ENCODE peak calls at places on chromosomes 1 and 21, in five cellular contexts. One of them, this sample, is unnamed.

GRCh38 chr1:184386271-184387068 is at the start of gene C1orf21:
- DNase-seq in right lobe of liver: peak; percentile 92
- DNase-seq in stomach: peak; percentile 86
- DNase-seq in osteoblast: peak; percentile 98
- DNase-seq in adrenal gland: peak; percentile 92
- DNase-seq in this sample: peak; percentile 39

GRCh38 chr1:159152031-159152430 is 19.4 kb upstream of the CADM3 start:
- DNase-seq in right lobe of liver: no peak
- DNase-seq in stomach: no peak
- DNase-seq in osteoblast: no peak
- DNase-seq in adrenal gland: no peak
- DNase-seq in this sample: no peak

GRCh38 chr1:228314658-228315483 is 91.8 kb downstream of the TRIM11 start:
- DNase-seq in right lobe of liver: peak; percentile 53
- DNase-seq in stomach: peak; percentile 21
- DNase-seq in osteoblast: peak; percentile 48
- DNase-seq in adrenal gland: no peak
- DNase-seq in this sample: peak; percentile 46

GRCh38 chr1:6547301-6547700 is 7.0 kb downstream of the NOL9 start:
- DNase-seq in right lobe of liver: no peak
- DNase-seq in stomach: no peak
- DNase-seq in osteoblast: peak; percentile 71
- DNase-seq in adrenal gland: no peak
- DNase-seq in this sample: no peak

GRCh38 chr1:203263496-203263895 is 34.0 kb upstream of the CHIT1 start:
- DNase-seq in right lobe of liver: no peak
- DNase-seq in stomach: no peak
- DNase-seq in osteoblast: no peak
- DNase-seq in adrenal gland: no peak
- DNase-seq in this sample: no peak

GRCh38 chr1:199403421-199404116 is 623.9 kb upstream of the NR5A2 start:
- DNase-seq in right lobe of liver: no peak
- DNase-seq in stomach: no peak
- DNase-seq in osteoblast: no peak
- DNase-seq in adrenal gland: no peak
- DNase-seq in this sample: no peak

GRCh38 chr1:186985889-186986491 is 157.2 kb downstream of the PLA2G4A start:
- DNase-seq in right lobe of liver: no peak
- DNase-seq in stomach: no peak
- DNase-seq in osteoblast: no peak
- DNase-seq in adrenal gland: no peak
- DNase-seq in this sample: no peak

GRCh38 chr1:220198186-220199005 is 73.9 kb downstream of the RAB3GAP2 start:
- DNase-seq in right lobe of liver: no peak
- DNase-seq in stomach: no peak
- DNase-seq in osteoblast: no peak
- DNase-seq in adrenal gland: no peak
- DNase-seq in this sample: no peak

GRCh38 chr1:221887091-221887746 is 145.3 kb upstream of the DUSP10 start:
- DNase-seq in right lobe of liver: peak; percentile 83
- DNase-seq in stomach: peak; percentile 51
- DNase-seq in osteoblast: peak; percentile 84
- DNase-seq in adrenal gland: peak; percentile 90
- DNase-seq in this sample: no peak

GRCh38 chr1:41907446-41907845 is 11.3 kb downstream of the HIVEP3 start:
- DNase-seq in right lobe of liver: no peak
- DNase-seq in stomach: no peak
- DNase-seq in osteoblast: no peak
- DNase-seq in adrenal gland: no peak
- DNase-seq in this sample: no peak

GRCh38 chr21:37006521-37007291 is at the start of gene RIPPLY3:
- DNase-seq in right lobe of liver: no peak
- DNase-seq in stomach: no peak
- DNase-seq in osteoblast: peak; percentile 81
- DNase-seq in adrenal gland: no peak
- DNase-seq in this sample: peak; percentile 51

GRCh38 chr1:208280184-208280583 is 36.0 kb upstream of the PLXNA2 start:
- DNase-seq in right lobe of liver: no peak
- DNase-seq in stomach: no peak
- DNase-seq in osteoblast: peak; percentile 60
- DNase-seq in adrenal gland: no peak
- DNase-seq in this sample: no peak

GRCh38 chr21:45546636-45547203 is 4.5 kb upstream of the SLC19A1 start:
- DNase-seq in right lobe of liver: no peak
- DNase-seq in stomach: no peak
- DNase-seq in osteoblast: peak; percentile 79
- DNase-seq in adrenal gland: peak; percentile 41
- DNase-seq in this sample: peak; percentile 25

GRCh38 chr1:226903819-226904710 is 33.6 kb downstream of the PSEN2 start:
- DNase-seq in right lobe of liver: no peak
- DNase-seq in stomach: no peak
- DNase-seq in osteoblast: no peak
- DNase-seq in adrenal gland: peak; percentile 71
- DNase-seq in this sample: no peak

DNA sequence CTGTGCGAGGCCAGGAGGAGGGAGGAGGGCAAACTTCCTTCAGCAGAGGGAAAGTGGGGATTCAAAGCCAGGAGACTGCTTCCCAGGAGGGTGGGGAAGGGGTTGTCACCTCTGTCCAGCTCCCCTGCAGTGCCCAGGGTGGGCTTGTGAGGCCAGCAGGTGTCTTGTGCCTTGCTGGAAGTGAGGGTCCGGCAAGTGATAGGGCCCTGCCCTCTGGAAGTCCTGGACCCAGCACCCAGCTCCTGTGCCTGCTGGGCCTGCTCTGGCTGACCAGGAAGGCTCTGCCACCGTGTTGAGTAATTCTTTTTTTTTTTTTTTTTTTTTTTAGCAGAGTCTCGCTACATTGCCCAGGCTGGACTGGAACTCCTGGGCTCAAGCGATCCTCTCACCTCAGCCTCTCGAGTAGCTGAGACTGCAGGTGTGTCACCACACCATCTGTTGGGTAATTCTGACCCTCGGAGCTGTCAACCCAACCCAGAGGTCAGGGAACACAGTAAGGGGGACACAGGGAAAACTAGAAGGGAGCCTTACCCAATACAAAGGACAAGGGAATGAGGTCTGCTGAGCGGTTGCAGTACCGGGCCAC is 1.0 kb downstream of the BEST4 start:
- DNase-seq in right lobe of liver: no peak
- DNase-seq in stomach: no peak
- DNase-seq in osteoblast: peak; percentile 45
- DNase-seq in adrenal gland: no peak
- DNase-seq in this sample: no peak
- H3K4me3 ChIP-seq in right lobe of liver: no peak overlapping the region
- H3K4me3 ChIP-seq in stomach: peak overlapping the region; percentile 51
- H3K4me3 ChIP-seq in osteoblast: no peak overlapping the region
- H3K4me3 ChIP-seq in adrenal gland: no peak overlapping the region
- H3K4me3 ChIP-seq in this sample: no peak overlapping the region

GRCh38 chr1:40783001-40783905 is at the start of gene KCNQ4:
- DNase-seq in right lobe of liver: peak; percentile 61
- DNase-seq in stomach: peak; percentile 77
- DNase-seq in osteoblast: peak; percentile 90
- DNase-seq in adrenal gland: peak; percentile 58
- DNase-seq in this sample: peak; percentile 71
- TF ChIP-seq CTCF in right lobe of liver: no peak
- TF ChIP-seq CTCF in stomach: no peak
- TF ChIP-seq CTCF in osteoblast: no peak
- TF ChIP-seq CTCF in adrenal gland: no peak
- TF ChIP-seq CTCF in this sample: no peak

GRCh38 chr1:16231331-16232315 is 5.4 kb downstream of the CPLANE2 start:
- DNase-seq in right lobe of liver: peak; percentile 43
- DNase-seq in stomach: no peak
- DNase-seq in osteoblast: peak; percentile 66
- DNase-seq in adrenal gland: no peak
- DNase-seq in this sample: no peak
- H3K27ac ChIP-seq in right lobe of liver: no peak overlapping the region
- H3K27ac ChIP-seq in stomach: no peak overlapping the region
- H3K27ac ChIP-seq in osteoblast: no peak overlapping the region
- H3K27ac ChIP-seq in adrenal gland: no peak overlapping the region
- H3K27ac ChIP-seq in this sample: no peak overlapping the region

DNA sequence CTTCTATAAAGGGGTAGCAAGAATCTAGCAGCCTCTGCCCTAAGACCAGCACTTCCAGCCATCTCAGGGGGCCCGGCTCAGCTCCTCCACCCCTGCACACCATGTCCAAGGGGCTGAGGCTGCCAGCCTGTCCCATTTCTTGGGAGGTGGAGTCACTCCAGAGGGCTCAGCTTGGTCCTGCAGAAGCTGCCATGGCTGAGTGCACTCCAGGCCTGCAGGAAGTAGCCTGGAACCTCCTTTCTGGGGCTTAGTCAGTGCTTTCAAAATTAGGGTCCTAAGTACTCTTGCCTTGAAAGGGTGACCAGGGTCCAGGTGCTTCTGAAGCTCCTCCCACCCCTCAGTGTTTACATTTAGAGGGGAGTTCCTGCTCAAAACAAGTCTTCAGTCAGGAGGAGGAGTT is 128.3 kb upstream of the VAMP3 start:
- DNase-seq in right lobe of liver: no peak
- DNase-seq in stomach: no peak
- DNase-seq in osteoblast: no peak
- DNase-seq in adrenal gland: no peak
- DNase-seq in this sample: no peak
- H3K4me3 ChIP-seq in right lobe of liver: no peak overlapping the region
- H3K4me3 ChIP-seq in stomach: no peak overlapping the region
- H3K4me3 ChIP-seq in osteoblast: no peak overlapping the region
- H3K4me3 ChIP-seq in adrenal gland: no peak overlapping the region
- H3K4me3 ChIP-seq in this sample: no peak overlapping the region

GRCh38 chr1:9246841-9247785 is 12.5 kb downstream of the H6PD start:
- DNase-seq in right lobe of liver: no peak
- DNase-seq in stomach: no peak
- DNase-seq in osteoblast: peak; percentile 51
- DNase-seq in adrenal gland: no peak
- DNase-seq in this sample: no peak
- TF ChIP-seq CTCF in right lobe of liver: no peak
- TF ChIP-seq CTCF in stomach: no peak
- TF ChIP-seq CTCF in osteoblast: no peak
- TF ChIP-seq CTCF in adrenal gland: no peak
- TF ChIP-seq CTCF in this sample: no peak

GRCh38 chr1:27634166-27634981 is 611 bp downstream of the FGR start:
- DNase-seq in right lobe of liver: peak; percentile 73
- DNase-seq in stomach: peak; percentile 49
- DNase-seq in osteoblast: peak; percentile 87
- DNase-seq in adrenal gland: no peak
- DNase-seq in this sample: peak; percentile 71
- H3K27ac ChIP-seq in right lobe of liver: peak overlapping the region; percentile 49
- H3K27ac ChIP-seq in stomach: peak overlapping the region; percentile 86
- H3K27ac ChIP-seq in osteoblast: no peak overlapping the region
- H3K27ac ChIP-seq in adrenal gland: peak overlapping the region; percentile 56
- H3K27ac ChIP-seq in this sample: peak overlapping the region; percentile 80

DNA sequence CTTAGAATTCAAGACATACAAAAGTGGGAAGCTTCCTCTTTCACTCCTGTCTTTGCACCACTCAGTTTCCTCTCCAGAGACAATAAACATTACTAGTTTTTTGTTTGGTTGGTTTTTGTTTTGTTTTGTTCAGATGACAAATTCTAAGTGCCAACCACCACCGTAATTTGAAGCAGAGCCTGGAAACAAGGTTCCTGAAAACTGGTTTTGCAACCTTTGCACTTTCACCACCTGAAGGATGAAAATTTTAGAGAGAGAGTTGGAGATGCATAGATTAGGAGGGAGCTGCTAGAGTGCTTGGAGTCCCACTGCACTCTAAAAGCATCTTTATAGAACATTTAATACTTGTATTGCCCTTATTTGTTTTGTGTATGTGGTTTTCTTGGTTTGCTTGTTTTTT is 20.2 kb upstream of the MGST3 start:
- DNase-seq in right lobe of liver: no peak
- DNase-seq in stomach: no peak
- DNase-seq in osteoblast: no peak
- DNase-seq in adrenal gland: no peak
- DNase-seq in this sample: no peak
- H3K4me3 ChIP-seq in right lobe of liver: no peak overlapping the region
- H3K4me3 ChIP-seq in stomach: no peak overlapping the region
- H3K4me3 ChIP-seq in osteoblast: no peak overlapping the region
- H3K4me3 ChIP-seq in adrenal gland: no peak overlapping the region
- H3K4me3 ChIP-seq in this sample: no peak overlapping the region

GRCh38 chr1:11952455-11953109 is 18.1 kb downstream of the PLOD1 start:
- DNase-seq in right lobe of liver: no peak
- DNase-seq in stomach: no peak
- DNase-seq in osteoblast: peak; percentile 82
- DNase-seq in adrenal gland: no peak
- DNase-seq in this sample: no peak
- TF ChIP-seq CTCF in right lobe of liver: no peak
- TF ChIP-seq CTCF in stomach: no peak
- TF ChIP-seq CTCF in osteoblast: no peak
- TF ChIP-seq CTCF in adrenal gland: no peak
- TF ChIP-seq CTCF in this sample: no peak

GRCh38 chr1:193590102-193590501 is 403.7 kb upstream of the B3GALT2 start:
- DNase-seq in right lobe of liver: no peak
- DNase-seq in stomach: no peak
- DNase-seq in osteoblast: no peak
- DNase-seq in adrenal gland: no peak
- DNase-seq in this sample: no peak

GRCh38 chr1:193592325-193592724 is 405.9 kb upstream of the B3GALT2 start:
- DNase-seq in right lobe of liver: no peak
- DNase-seq in stomach: no peak
- DNase-seq in osteoblast: no peak
- DNase-seq in adrenal gland: no peak
- DNase-seq in this sample: no peak

GRCh38 chr1:193593355-193593874 is 407.0 kb upstream of the B3GALT2 start:
- DNase-seq in right lobe of liver: no peak
- DNase-seq in stomach: no peak
- DNase-seq in osteoblast: no peak
- DNase-seq in adrenal gland: no peak
- DNase-seq in this sample: no peak

GRCh38 chr1:193584840-193585239 is 398.4 kb upstream of the B3GALT2 start:
- DNase-seq in right lobe of liver: no peak
- DNase-seq in stomach: no peak
- DNase-seq in osteoblast: no peak
- DNase-seq in adrenal gland: no peak
- DNase-seq in this sample: no peak

DNA sequence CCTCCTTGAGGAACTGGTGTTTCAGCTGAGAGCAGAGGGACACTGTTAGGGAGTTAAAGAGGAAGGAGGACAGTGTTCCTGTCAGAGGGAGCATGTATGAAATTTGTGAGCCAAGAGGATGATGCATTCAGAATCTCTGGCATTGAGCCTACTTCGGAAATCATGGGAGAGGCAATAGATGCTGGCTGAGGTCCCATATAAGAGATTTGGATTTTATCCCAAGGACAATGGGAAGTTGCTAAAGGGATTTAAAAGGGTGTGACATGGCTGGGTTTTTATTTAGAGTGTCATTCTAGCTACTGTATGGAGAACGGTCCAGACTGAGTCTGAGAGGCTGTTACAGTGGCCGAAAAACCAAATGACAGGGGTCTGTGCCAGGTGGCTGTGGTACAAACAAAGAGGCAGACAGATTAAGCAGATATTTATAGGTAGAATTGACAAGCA is 403.2 kb upstream of the B3GALT2 start:
- DNase-seq in right lobe of liver: no peak
- DNase-seq in stomach: no peak
- DNase-seq in osteoblast: no peak
- DNase-seq in adrenal gland: peak; percentile 57
- DNase-seq in this sample: no peak
- H3K27ac ChIP-seq in right lobe of liver: no peak overlapping the region
- H3K27ac ChIP-seq in stomach: no peak overlapping the region
- H3K27ac ChIP-seq in osteoblast: no peak overlapping the region
- H3K27ac ChIP-seq in adrenal gland: no peak overlapping the region
- H3K27ac ChIP-seq in this sample: no peak overlapping the region

This sample was measured in Peyer's patch.